ENCODE peak calls at places on chromosomes 16 and 17, in eight cellular contexts. M is EL; Q is MG63; S is caudate nucleus; T is stimulated activated CD4-positive, alpha-beta T cell treated with anti-CD3 and anti-CD28 coated beads, Interleukin-12 subunit alpha, Interleukin-12 subunit beta, amount 100 ng/mL, for 24 hours; F is NCI-H460; R is H9; Y is HFF-Myc. N is an unnamed sample.

GRCh38 chr17:82658331-82658730 is 10.1 kb upstream of the WDR45B start:
- DNase-seq in M (no peak), Q (no peak), S (no peak), T (no peak), F (no peak), R (no peak), Y (no peak), N (no peak)

GRCh38 chr16:30551781-30552180 is 6.4 kb downstream of the ZNF764 start:
- DNase-seq in M (no peak), Q (no peak), S (no peak), T (peak; percentile 18), F (no peak), R (no peak), Y (no peak), N (no peak)

GRCh38 chr17:2058521-2059124 is 3.7 kb downstream of the HIC1 start:
- DNase-seq in M (no peak), Q (no peak), S (no peak), T (peak; percentile 37), F (no peak), R (peak; percentile 91), Y (no peak), N (peak; percentile 92)

GRCh38 chr17:77145635-77146632 is 5.2 kb downstream of the SEC14L1 start:
- DNase-seq in M (peak; percentile 91), Q (peak; percentile 44), S (peak; percentile 53), T (no peak), F (no peak), R (peak; percentile 66), Y (peak; percentile 84), N (peak; percentile 34)

GRCh38 chr16:82055728-82056549 is 20.9 kb downstream of the HSD17B2 start:
- DNase-seq in M (no peak), Q (no peak), S (no peak), T (no peak), F (no peak), R (no peak), Y (no peak), N (no peak)

GRCh38 chr16:78437352-78437968 is 338.0 kb downstream of the WWOX start:
- DNase-seq in M (no peak), Q (no peak), S (peak; percentile 8), T (no peak), F (no peak), R (no peak), Y (no peak), N (peak; percentile 47)

GRCh38 chr17:31394544-31394943 is 3.1 kb downstream of the RAB11FIP4 start:
- DNase-seq in M (peak; percentile 57), Q (peak; percentile 53), S (no peak), T (no peak), F (peak; percentile 46), R (peak; percentile 85), Y (peak; percentile 43), N (peak; percentile 82)

GRCh38 chr17:60354223-60354622 is 37.7 kb downstream of the USP32 start:
- DNase-seq in M (peak; percentile 82), Q (no peak), S (no peak), T (no peak), F (peak; percentile 79), R (no peak), Y (peak; percentile 51), N (no peak)

GRCh38 chr17:51056813-51057510 is 63.7 kb downstream of the SPAG9 start:
- DNase-seq in M (peak; percentile 89), Q (peak; percentile 27), S (peak; percentile 3), T (no peak), F (peak; percentile 52), R (peak; percentile 79), Y (peak; percentile 47), N (peak; percentile 40)